ENCODE peak calls at places on chromosomes 12 and 14, in nine cellular contexts. Z, X, F, N, J, A, Y, Q and G are unnamed samples.

GRCh38 chr14:75041613-75042012 is 9.7 kb downstream of the MLH3 start:
- DNase-seq in A (no peak), Y (no peak), N (no peak), Q (no peak), Z (peak; percentile 20), F (peak; percentile 42), X (no peak), J (no peak), G (no peak)

GRCh38 chr14:93543766-93544165 is 113.0 kb downstream of the UNC79 start:
- DNase-seq in J (no peak), Q (no peak), A (no peak), Z (peak; percentile 31), X (no peak), F (no peak), N (no peak), Y (no peak), G (no peak)

GRCh38 chr12:105252901-105253300 is 16.9 kb upstream of the APPL2 start:
- DNase-seq in Z (no peak), F (no peak), X (no peak), N (no peak), J (no peak), Q (no peak), A (no peak), Y (no peak), G (no peak)

GRCh38 chr12:119206348-119207075 is 27.8 kb downstream of the HSPB8 start:
- DNase-seq in Q (no peak), Z (no peak), J (no peak), Y (no peak), A (no peak), N (no peak), X (no peak), F (no peak), G (no peak)

GRCh38 chr12:88310666-88311065 is 168.6 kb downstream of the TMTC3 start:
- DNase-seq in A (peak; percentile 50), Z (no peak), N (no peak), X (peak; percentile 42), Y (no peak), J (no peak), Q (no peak), F (no peak), G (peak; percentile 28)

GRCh38 chr12:1842183-1842904 is 22.0 kb downstream of the LRTM2 start:
- DNase-seq in F (no peak), X (no peak), J (no peak), Q (no peak), N (no peak), A (no peak), Z (no peak), Y (no peak), G (no peak)

GRCh38 chr14:39217214-39217879 is 16.4 kb upstream of the MIA2 start:
- DNase-seq in Y (no peak), Z (no peak), N (no peak), Q (no peak), J (no peak), A (no peak), X (no peak), F (no peak), G (no peak)

GRCh38 chr12:32877670-32878459 is 18.7 kb downstream of the PKP2 start:
- DNase-seq in Q (no peak), Z (no peak), J (no peak), F (peak; percentile 83), A (no peak), N (peak; percentile 34), X (peak; percentile 90), Y (no peak), G (peak; percentile 20)

GRCh38 chr14:73741386-73741875 is 27.2 kb upstream of the PNMA1 start:
- DNase-seq in X (peak; percentile 89), N (peak; percentile 71), Z (peak; percentile 83), Y (peak; percentile 90), A (peak; percentile 44), J (peak; percentile 44), F (peak; percentile 64), Q (peak; percentile 55), G (peak; percentile 52)

GRCh38 chr14:68548194-68549056 is 244.4 kb downstream of the ZFP36L1 start:
- DNase-seq in X (peak; percentile 96), F (peak; percentile 73), A (peak; percentile 83), Z (peak; percentile 86), Y (no peak), N (peak; percentile 90), Q (peak; percentile 95), J (no peak), G (peak; percentile 93)

DNA sequence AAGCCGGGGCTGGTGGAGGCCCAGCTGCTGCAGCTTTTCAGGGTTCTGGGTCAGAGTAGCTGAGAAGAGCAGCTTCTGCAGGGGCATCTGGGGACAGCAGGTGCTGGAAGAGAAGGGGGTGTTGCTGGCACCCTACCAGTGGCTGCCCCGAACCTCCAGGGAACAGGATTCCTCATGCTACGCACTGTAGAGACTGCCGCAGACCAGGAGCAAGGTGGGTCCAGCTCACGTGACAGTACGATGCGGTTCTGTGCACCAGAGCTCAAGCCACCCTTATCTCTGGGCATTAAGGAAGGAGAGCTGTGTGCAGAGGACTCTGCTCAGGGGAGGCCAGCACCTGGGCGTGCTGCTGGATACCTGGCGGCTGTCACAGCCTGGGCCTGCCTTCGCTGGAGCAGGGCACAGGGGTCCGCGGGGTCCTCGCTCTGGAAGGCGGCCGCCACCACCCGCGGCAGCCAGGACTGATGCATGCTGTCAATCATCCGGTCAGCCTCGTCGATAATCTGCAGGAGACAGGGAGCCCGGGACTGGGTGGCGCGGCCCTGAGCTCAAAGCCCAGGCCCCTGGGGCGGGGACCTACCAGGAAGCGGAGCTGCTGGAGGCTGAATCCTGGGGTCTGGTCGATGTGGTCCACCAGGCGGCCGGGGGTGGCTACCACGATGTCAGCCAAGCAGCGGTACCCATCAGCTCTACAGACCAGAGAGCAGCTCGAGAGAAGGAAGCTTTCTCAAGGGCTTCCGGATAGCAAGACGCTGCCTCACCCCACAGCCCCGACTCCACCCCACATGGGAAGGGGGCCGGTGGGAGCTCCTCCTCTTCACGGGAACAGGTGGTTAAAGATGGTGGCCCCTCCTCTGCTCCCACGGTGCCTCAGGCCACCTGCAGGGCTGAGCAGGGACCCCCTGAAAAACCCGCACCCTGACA is 2.9 kb downstream of the DDX51 start:
- DNase-seq in J (no peak), N (no peak), Q (no peak), Z (no peak), A (no peak), Y (no peak), X (no peak), F (no peak), G (no peak)
- H3K36me3 ChIP-seq in J (peaks cover 35% of the 10 kb centered on the region), N (peaks cover 5% of the 10 kb centered on the region), Q (peaks cover 28% of the 10 kb centered on the region), Z (no peaks in the 10 kb centered on the region), A (peaks cover 20% of the 10 kb centered on the region), Y (peaks cover 52% of the 10 kb centered on the region), X (peaks cover 49% of the 10 kb centered on the region), F (peaks cover 11% of the 10 kb centered on the region), G (peaks cover 50% of the 10 kb centered on the region)

GRCh38 chr12:116138781-116139180 is 138.7 kb downstream of the MED13L start:
- DNase-seq in Q (no peak), Y (no peak), F (no peak), N (no peak), J (no peak), X (no peak), Z (no peak), A (no peak), G (no peak)
- H3K27ac ChIP-seq in Q (no peak overlapping the region), Y (no peak overlapping the region), F (no peak overlapping the region), N (no peak overlapping the region), J (no peak overlapping the region), X (no peak overlapping the region), Z (peak overlapping the region; percentile 5), A (peak overlapping the region; percentile 34), G (no peak overlapping the region)

GRCh38 chr12:31300783-31301182 is 25.2 kb downstream of the SINHCAF start:
- DNase-seq in Q (no peak), X (no peak), A (no peak), F (no peak), N (no peak), Z (no peak), J (no peak), Y (no peak), G (no peak)

GRCh38 chr12:31301311-31301710 is 24.6 kb downstream of the SINHCAF start:
- DNase-seq in J (no peak), A (no peak), X (no peak), F (no peak), N (no peak), Y (no peak), Q (no peak), Z (no peak), G (no peak)

GRCh38 chr12:31300341-31300740 is 25.6 kb downstream of the SINHCAF start:
- DNase-seq in X (no peak), Q (no peak), A (no peak), N (no peak), Z (no peak), Y (no peak), F (no peak), J (no peak), G (no peak)

GRCh38 chr12:31298510-31298904 is 27.4 kb downstream of the SINHCAF start:
- DNase-seq in N (no peak), Y (no peak), F (no peak), X (no peak), A (no peak), J (no peak), Q (no peak), Z (no peak), G (no peak)

DNA sequence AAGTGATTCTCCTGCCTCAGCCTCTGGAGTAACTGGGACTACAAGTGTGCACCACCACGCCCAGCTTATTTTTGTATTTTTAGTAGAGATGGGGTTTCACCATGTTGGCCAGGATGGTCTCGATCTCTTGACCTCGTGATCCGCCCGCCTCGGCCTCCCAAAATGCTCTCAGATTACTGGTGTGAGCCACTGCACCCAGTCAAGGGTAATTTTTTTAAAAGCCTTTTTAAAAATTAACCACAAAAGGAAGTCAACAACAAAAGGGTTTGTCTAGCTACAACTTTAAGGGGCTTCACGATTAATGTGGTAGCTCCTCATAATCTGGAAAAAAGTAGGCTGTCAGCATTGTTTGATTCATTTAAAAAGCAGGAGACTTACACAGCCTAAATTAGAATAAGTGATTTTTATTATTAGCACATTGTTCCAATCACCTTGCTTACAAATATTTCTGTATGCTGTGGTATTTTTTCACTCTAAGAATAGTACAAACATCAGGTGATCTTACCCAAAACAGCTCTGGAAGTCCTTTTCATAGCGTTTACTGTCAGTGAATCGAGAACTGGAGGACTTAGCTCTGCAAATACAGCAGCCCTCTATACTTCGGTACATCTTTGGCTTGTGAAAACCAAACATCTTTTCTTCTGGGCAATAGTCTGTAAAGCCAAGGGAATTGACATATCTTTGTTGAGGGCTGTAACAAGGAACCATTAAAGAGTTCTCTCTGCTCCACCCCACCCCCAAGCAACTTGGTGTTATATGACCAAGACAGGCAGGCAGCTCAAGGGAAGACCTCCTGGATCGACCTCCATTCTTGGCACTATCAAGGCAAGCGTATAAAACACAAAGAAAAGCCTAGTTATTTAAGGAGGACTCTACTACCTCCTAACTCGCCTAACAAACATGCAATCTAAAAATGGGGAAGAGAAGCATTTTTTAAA is 28.1 kb downstream of the SINHCAF start:
- DNase-seq in Y (no peak), N (no peak), F (no peak), J (no peak), X (no peak), Z (no peak), Q (no peak), A (no peak), G (no peak)
- H3K36me3 ChIP-seq in Y (peaks cover 91% of the 10 kb centered on the region), N (no peaks in the 10 kb centered on the region), F (no peaks in the 10 kb centered on the region), J (peaks cover 56% of the 10 kb centered on the region), X (peaks cover 27% of the 10 kb centered on the region), Z (no peaks in the 10 kb centered on the region), Q (peaks cover 33% of the 10 kb centered on the region), A (peaks cover 3% of the 10 kb centered on the region), G (no peaks in the 10 kb centered on the region)

DNA sequence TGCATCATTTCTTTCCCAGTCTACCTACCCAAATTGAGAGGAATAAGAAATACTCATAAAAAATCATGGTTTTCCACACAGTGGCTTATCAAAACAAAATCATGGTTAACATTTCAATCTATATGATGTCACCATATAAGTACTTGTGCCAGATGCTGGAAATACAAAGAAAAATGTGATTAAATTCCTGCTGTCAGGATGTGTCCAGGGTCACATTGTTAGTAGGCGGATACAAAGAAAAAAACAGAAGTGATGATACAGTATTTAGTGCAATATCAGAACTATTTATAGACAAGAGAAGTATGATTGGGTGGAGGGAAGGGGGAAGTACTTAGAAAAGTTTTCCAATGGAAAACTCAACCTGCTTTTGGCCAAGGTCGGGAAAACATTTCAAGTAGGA is 47.0 kb upstream of the OR6J1 start:
- DNase-seq in J (no peak), N (no peak), Y (no peak), F (no peak), Z (no peak), A (no peak), X (no peak), Q (peak; percentile 73), G (no peak)
- H3K27ac ChIP-seq in J (no peak overlapping the region), N (no peak overlapping the region), Y (no peak overlapping the region), F (no peak overlapping the region), Z (no peak overlapping the region), A (no peak overlapping the region), X (no peak overlapping the region), Q (peak overlapping the region; percentile 17), G (no peak overlapping the region)